ENCODE peak calls at places on chromosomes 6 and 20, in seven cellular contexts. U is A172, Q is Right ventricle myocardium superior, Z is WTC11, N is fibroblast of the aortic adventitia, G is NCI-H2081, H is heart right ventricle. P is an unnamed sample.

GRCh38 chr20:46089076-46089337 is 755 bp downstream of the NCOA5 start:
- DNase-seq in U (no peak), H (no peak), G (peak), Z (no peak), N (no peak), Q (no peak), P (no peak)

GRCh38 chr6:37546141-37546871 is 46.6 kb upstream of the CCDC167 start:
- DNase-seq in Z (peak), Q (no peak), N (no peak), G (no peak), H (no peak), U (no peak), P (no peak)

GRCh38 chr6:131642565-131643261 is 5.6 kb downstream of the ENPP3 start:
- DNase-seq in H (no peak), G (no peak), N (no peak), Q (no peak), Z (no peak), U (no peak), P (no peak)

GRCh38 chr6:2861071-2861821 is 19.6 kb upstream of the SERPINB1 start:
- DNase-seq in Z (no peak), Q (no peak), G (no peak), U (no peak), H (no peak), N (no peak), P (no peak)

GRCh38 chr6:154991207-154991606 is 3.9 kb upstream of the TIAM2 start:
- DNase-seq in H (no peak), Z (no peak), U (no peak), N (no peak), G (no peak), Q (no peak), P (no peak)

GRCh38 chr20:18057106-18057993 is at the start of gene OVOL2:
- DNase-seq in H (no peak), Q (no peak), Z (peak), N (no peak), U (no peak), G (peak), P (peak)

GRCh38 chr6:3584611-3585010 is 127.8 kb upstream of the SLC22A23 start:
- DNase-seq in G (no peak), Q (no peak), H (no peak), U (no peak), N (peak), Z (no peak), P (no peak)

GRCh38 chr6:36651659-36652379 is 26.7 kb upstream of the CDKN1A start:
- DNase-seq in G (no peak), N (no peak), H (no peak), Q (no peak), U (no peak), Z (no peak), P (no peak)

GRCh38 chr6:167995731-167996151 is 1.7 kb upstream of the KIF25 start:
- DNase-seq in N (no peak), H (no peak), Q (no peak), Z (no peak), U (no peak), G (no peak), P (no peak)

GRCh38 chr6:33168202-33168601 is 24.1 kb downstream of the COL11A2 start:
- DNase-seq in N (no peak), Z (no peak), U (no peak), G (no peak), H (no peak), Q (no peak), P (no peak)

GRCh38 chr6:113082691-113083090 is 735.6 kb downstream of the RFPL4B start:
- DNase-seq in G (no peak), U (no peak), N (peak), H (no peak), Q (no peak), Z (no peak), P (peak)

GRCh38 chr6:143701343-143702234 is 23.8 kb downstream of the PHACTR2 start:
- DNase-seq in Q (no peak), H (no peak), Z (no peak), U (no peak), G (no peak), N (peak), P (no peak)

GRCh38 chr20:47725248-47725973 is 59.9 kb downstream of the SULF2 start:
- DNase-seq in H (peak), Q (peak), U (peak), Z (peak), N (peak), G (peak), P (peak)

GRCh38 chr6:117829594-117830319 is 77.3 kb upstream of the SLC35F1 start:
- DNase-seq in G (peak), H (no peak), Q (no peak), Z (peak), U (peak), N (peak), P (peak)

GRCh38 chr6:83114164-83114563 is 46.7 kb downstream of the DOP1A start:
- DNase-seq in G (no peak), U (no peak), Z (no peak), N (peak), H (no peak), Q (no peak), P (no peak)

GRCh38 chr6:163579111-163579879 is 164.8 kb downstream of the QKI start:
- DNase-seq in Z (peak), U (no peak), G (no peak), H (no peak), N (no peak), Q (no peak), P (peak)